ENCODE peak calls at places on chromosomes 7 and 10, in ten cellular contexts. E is K562, L is GM12878, P is IMR-90, F is HCT116, G is neural progenitor cell, U is mammary epithelial cell, K is fibroblast of lung, Q is PC-3, T is OCI-LY7. A is an unnamed sample.
A peak's percentile ranks its signal among the peaks of the same experiment; 100 is the strongest.

GRCh38 chr7:30863694-30864011 is 48.0 kb upstream of the AQP1 start:
- DNase-seq in E (no peak), L (no peak), P (peak; percentile 52), F (no peak), G (no peak), U (no peak), K (peak; percentile 42), Q (no peak), T (no peak), A (no peak)

GRCh38 chr7:117673839-117674238 is 194.0 kb downstream of the CFTR start:
- DNase-seq in E (peak; percentile 16), L (no peak), P (peak; percentile 67), F (peak; percentile 24), G (no peak), U (peak; percentile 37), K (peak; percentile 47), Q (peak; percentile 71), T (peak; percentile 3), A (peak; percentile 60)

GRCh38 chr7:99312316-99313203 is 13.1 kb upstream of the ARPC1A start:
- DNase-seq in E (peak; percentile 85), L (peak; percentile 35), P (peak; percentile 52), F (peak; percentile 32), G (peak; percentile 78), U (peak; percentile 46), K (peak; percentile 25), Q (peak; percentile 86), T (peak; percentile 70), A (peak; percentile 83)

GRCh38 chr7:7984424-7984823 is 15.8 kb downstream of the GLCCI1 start:
- DNase-seq in E (no peak), L (no peak), P (no peak), F (no peak), G (no peak), U (no peak), K (no peak), Q (no peak), T (no peak), A (no peak)

GRCh38 chr10:31171402-31172120 is 139.9 kb upstream of the ZNF438 start:
- DNase-seq in E (no peak), L (no peak), P (peak; percentile 67), F (no peak), G (no peak), U (no peak), K (peak; percentile 25), Q (no peak), T (no peak), A (no peak)

GRCh38 chr10:97169063-97169462 is 16.7 kb downstream of the SLIT1 start:
- DNase-seq in E (no peak), L (no peak), P (no peak), F (no peak), G (peak; percentile 49), U (no peak), K (no peak), Q (no peak), T (no peak), A (no peak)

GRCh38 chr7:13946181-13946580 is 43.3 kb downstream of the ETV1 start:
- DNase-seq in E (no peak), L (no peak), P (peak; percentile 65), F (no peak), G (no peak), U (no peak), K (peak; percentile 93), Q (peak; percentile 25), T (no peak), A (no peak)

GRCh38 chr10:62025901-62026879 is 124.7 kb downstream of the ARID5B start:
- DNase-seq in E (no peak), L (no peak), P (peak; percentile 75), F (no peak), G (no peak), U (peak; percentile 82), K (peak; percentile 92), Q (peak; percentile 99), T (no peak), A (no peak)

GRCh38 chr10:98917828-98918227 is 317.8 kb downstream of the HPSE2 start:
- DNase-seq in E (no peak), L (no peak), P (peak; percentile 3), F (no peak), G (no peak), U (no peak), K (no peak), Q (no peak), T (no peak), A (no peak)

GRCh38 chr10:116654816-116655215 is 34.1 kb downstream of the PNLIPRP2 start:
- DNase-seq in E (no peak), L (no peak), P (no peak), F (peak; percentile 44), G (peak; percentile 32), U (no peak), K (no peak), Q (peak; percentile 15), T (no peak), A (no peak)

GRCh38 chr10:1736972-1737221 is 428 bp downstream of the ADARB2 start:
- DNase-seq in E (no peak), L (no peak), P (no peak), F (no peak), G (no peak), U (no peak), K (no peak), Q (no peak), T (no peak), A (no peak)
- H3K4me3 ChIP-seq in E (no peak overlapping the region), L (peak overlapping the region; percentile 69), P (no peak overlapping the region), F (no peak overlapping the region), G (peak overlapping the region; percentile 60), U (peak overlapping the region; percentile 14), K (no peak overlapping the region), Q (no peak overlapping the region), T (no peak overlapping the region), A (peak overlapping the region; percentile 44)

GRCh38 chr10:2214805-2215204 is 477.5 kb upstream of the ADARB2 start:
- DNase-seq in E (no peak), L (no peak), P (no peak), F (no peak), G (no peak), U (peak; percentile 66), K (peak; percentile 33), Q (no peak), T (no peak), A (no peak)
- H2AFZ ChIP-seq in E (no peak overlapping the region), L (no peak overlapping the region), P (no peak overlapping the region), F (no peak overlapping the region), G (peak overlapping the region; percentile 22), U (peak overlapping the region; percentile 75), K (no peak overlapping the region), Q (no peak overlapping the region), T (no peak overlapping the region), A (no peak overlapping the region)

DNA sequence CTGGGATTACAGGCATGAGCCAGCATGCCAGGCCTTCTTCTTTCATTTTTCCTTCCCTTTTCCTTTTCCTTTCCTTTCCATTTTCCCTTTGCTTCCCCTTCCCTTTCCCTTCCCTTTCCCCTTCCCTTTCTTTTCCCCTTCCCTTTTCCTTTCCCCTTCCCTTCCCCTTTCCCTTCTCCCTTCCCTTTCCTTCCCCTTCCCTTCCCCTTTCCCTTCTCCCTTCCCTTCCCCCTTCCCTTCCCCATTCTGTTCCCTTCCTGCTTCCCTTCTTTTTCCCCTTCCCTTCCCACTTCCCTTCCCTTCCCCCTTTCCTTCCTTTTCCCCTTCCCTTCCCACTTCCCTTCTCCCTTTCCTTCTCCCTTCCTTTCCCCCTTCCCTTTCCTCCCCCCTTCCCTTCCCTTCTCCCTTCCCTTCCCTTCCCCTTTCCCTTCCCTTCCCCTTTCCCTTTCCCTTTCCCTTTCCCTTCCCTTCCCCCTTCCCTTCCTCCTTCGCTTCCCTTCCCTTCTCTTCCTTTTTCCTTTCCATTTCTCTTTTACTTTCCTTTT is 712.2 kb upstream of the POM121L12 start:
- DNase-seq in E (no peak), L (no peak), P (no peak), F (no peak), G (no peak), U (no peak), K (no peak), Q (no peak), T (no peak), A (no peak)
- H3K9me3 ChIP-seq in E (no peaks in the 10 kb centered on the region), L (no peaks in the 10 kb centered on the region), P (peaks cover 10% of the 10 kb centered on the region), F (peaks cover 30% of the 10 kb centered on the region), G (no peaks in the 10 kb centered on the region), U (peaks cover 15% of the 10 kb centered on the region), K (no peaks in the 10 kb centered on the region), Q (peaks cover 6% of the 10 kb centered on the region), T (no peaks in the 10 kb centered on the region), A (no peaks in the 10 kb centered on the region)

DNA sequence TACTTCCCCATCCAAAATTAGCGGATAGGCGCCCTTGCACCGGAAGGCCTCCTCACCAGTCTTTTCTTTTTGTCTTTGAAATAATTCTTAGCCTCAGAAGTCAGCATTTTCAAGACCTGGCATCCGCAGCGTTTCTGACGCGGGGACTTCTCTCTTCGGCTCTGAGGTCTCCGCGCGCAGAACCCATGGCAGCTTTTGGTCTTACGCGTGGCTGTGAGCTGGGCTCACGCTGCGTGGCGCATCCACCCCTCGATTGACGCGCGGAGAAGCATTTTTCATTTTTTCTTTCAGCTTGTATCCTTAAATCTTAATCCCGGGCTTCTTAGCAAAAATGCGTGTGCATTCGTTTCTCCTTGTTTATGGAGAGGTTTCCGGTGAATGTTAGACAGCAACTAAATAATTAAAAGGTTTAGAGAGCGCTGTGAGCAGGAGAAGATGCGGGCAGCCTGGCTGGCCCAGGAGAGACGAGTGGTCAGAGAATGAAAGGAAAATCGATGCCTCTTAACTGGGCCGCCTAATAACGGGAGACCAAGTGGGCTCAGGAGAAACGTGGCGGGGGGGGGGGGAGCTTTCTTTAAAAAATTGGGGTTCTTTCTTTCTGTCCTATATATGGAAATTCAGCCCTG is 2.0 kb upstream of the GATA3 start:
- DNase-seq in E (no peak), L (no peak), P (no peak), F (no peak), G (peak; percentile 50), U (peak; percentile 53), K (no peak), Q (no peak), T (no peak), A (peak; percentile 16)
- H3K4me3 ChIP-seq in E (no peak overlapping the region), L (no peak overlapping the region), P (no peak overlapping the region), F (no peak overlapping the region), G (peak overlapping the region; percentile 44), U (peak overlapping the region; percentile 34), K (no peak overlapping the region), Q (peak overlapping the region; percentile 67), T (no peak overlapping the region), A (no peak overlapping the region)

GRCh38 chr10:46323176-46323575 is 36.4 kb downstream of the ANTXRL start:
- DNase-seq in E (no peak), L (no peak), P (no peak), F (no peak), G (no peak), U (no peak), K (no peak), Q (no peak), T (no peak), A (no peak)
- H2AFZ ChIP-seq in E (no peak overlapping the region), L (no peak overlapping the region), P (no peak overlapping the region), F (no peak overlapping the region), G (no peak overlapping the region), U (no peak overlapping the region), K (no peak overlapping the region), Q (no peak overlapping the region), T (no peak overlapping the region), A (no peak overlapping the region)

DNA sequence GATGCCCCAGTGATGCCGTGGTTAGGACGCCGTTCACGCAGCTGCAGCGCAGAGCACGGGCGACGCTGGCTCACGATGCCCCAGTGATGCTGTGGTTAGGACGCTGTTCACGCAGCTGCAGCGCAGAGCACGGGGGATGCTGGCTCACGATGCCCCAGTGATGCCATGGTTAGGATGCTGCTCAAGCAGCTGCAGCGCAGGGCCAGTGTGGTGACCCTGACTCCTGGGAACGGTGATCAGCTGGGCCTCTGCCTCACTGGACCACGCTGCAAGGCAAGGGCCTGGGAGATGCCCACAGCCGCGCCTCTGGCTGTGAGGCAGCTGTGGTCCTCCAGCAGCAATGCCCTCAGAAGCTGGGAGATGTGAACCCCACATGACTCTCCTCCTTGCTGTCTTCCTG is 280.6 kb downstream of the DNAJB6 start:
- DNase-seq in E (no peak), L (no peak), P (no peak), F (no peak), G (no peak), U (no peak), K (no peak), Q (no peak), T (no peak), A (no peak)
- H3K9me3 ChIP-seq in E (no peaks in the 10 kb centered on the region), L (no peaks in the 10 kb centered on the region), P (peaks cover 65% of the 10 kb centered on the region), F (no peaks in the 10 kb centered on the region), G (no peaks in the 10 kb centered on the region), U (peaks cover 48% of the 10 kb centered on the region), K (no peaks in the 10 kb centered on the region), Q (no peaks in the 10 kb centered on the region), T (no peaks in the 10 kb centered on the region), A (no peaks in the 10 kb centered on the region)

A was measured in hepatocyte.